ENCODE peak calls at places on chromosomes 7 and 10, in seven cellular contexts. A, B, M, P, L, H and I are unnamed samples.

GRCh38 chr10:79221110-79222051 is 125.9 kb upstream of the PPIF start:
- DNase-seq in A (peak; percentile 87), B (no peak), M (peak; percentile 85), P (no peak), L (peak; percentile 38), H (no peak), I (peak; percentile 76)

GRCh38 chr7:74713567-74713966 is 56.0 kb downstream of the GTF2I start:
- DNase-seq in A (no peak), B (no peak), M (no peak), P (no peak), L (no peak), H (no peak), I (no peak)

GRCh38 chr10:30387646-30388243 is 38.7 kb upstream of the MTPAP start:
- DNase-seq in A (no peak), B (peak; percentile 21), M (no peak), P (peak; percentile 35), L (no peak), H (no peak), I (no peak)

GRCh38 chr10:59175538-59176240 is 754 bp upstream of the PHYHIPL start:
- DNase-seq in A (peak; percentile 16), B (peak; percentile 8), M (peak; percentile 32), P (peak; percentile 40), L (no peak), H (no peak), I (peak; percentile 32)

GRCh38 chr7:82810558-82811259 is 352.0 kb downstream of the PCLO start:
- DNase-seq in A (peak; percentile 7), B (peak; percentile 63), M (no peak), P (peak; percentile 18), L (no peak), H (peak; percentile 62), I (no peak)

GRCh38 chr10:7107287-7107686 is 303.5 kb downstream of the SFMBT2 start:
- DNase-seq in A (no peak), B (no peak), M (no peak), P (no peak), L (no peak), H (no peak), I (no peak)

GRCh38 chr10:110273474-110273873 is 31.2 kb downstream of the SMNDC1 start:
- DNase-seq in A (peak; percentile 69), B (peak; percentile 10), M (peak; percentile 65), P (peak; percentile 39), L (peak; percentile 71), H (no peak), I (no peak)

GRCh38 chr10:15725603-15726002 is 5.9 kb upstream of the ITGA8 start:
- DNase-seq in A (peak; percentile 52), B (peak; percentile 53), M (no peak), P (peak; percentile 39), L (no peak), H (peak; percentile 63), I (no peak)

GRCh38 chr7:156612930-156613329 is 27.6 kb upstream of the RNF32 start:
- DNase-seq in A (no peak), B (no peak), M (no peak), P (no peak), L (no peak), H (no peak), I (no peak)

GRCh38 chr7:97174308-97174707 is 56.8 kb downstream of the SDHAF3 start:
- DNase-seq in A (no peak), B (no peak), M (no peak), P (no peak), L (no peak), H (no peak), I (no peak)

GRCh38 chr7:1733206-1733907 is 63.3 kb downstream of the ELFN1 start:
- DNase-seq in A (no peak), B (no peak), M (peak; percentile 76), P (no peak), L (no peak), H (no peak), I (no peak)

GRCh38 chr10:45235823-45236222 is 79.6 kb downstream of the OR13A1 start:
- DNase-seq in A (no peak), B (no peak), M (no peak), P (no peak), L (no peak), H (no peak), I (no peak)

GRCh38 chr7:99120503-99120902 is 23.4 kb downstream of the SMURF1 start:
- DNase-seq in A (no peak), B (no peak), M (no peak), P (no peak), L (no peak), H (no peak), I (no peak)

GRCh38 chr7:131507592-131508331 is 48.7 kb downstream of the PODXL start:
- DNase-seq in A (peak; percentile 84), B (peak; percentile 66), M (peak; percentile 92), P (peak; percentile 53), L (peak; percentile 91), H (peak; percentile 91), I (peak; percentile 87)

GRCh38 chr10:8346861-8347260 is 292.4 kb downstream of the GATA3 start:
- DNase-seq in A (no peak), B (no peak), M (no peak), P (no peak), L (no peak), H (no peak), I (no peak)

GRCh38 chr7:132709971-132710567 is 133.8 kb upstream of the PLXNA4 start:
- DNase-seq in A (peak; percentile 19), B (peak; percentile 25), M (no peak), P (peak; percentile 10), L (no peak), H (peak; percentile 82), I (peak; percentile 20)

GRCh38 chr10:84267503-84268126 is 22.8 kb downstream of the RGR start:
- DNase-seq in A (peak; percentile 24), B (peak; percentile 58), M (no peak), P (peak; percentile 13), L (no peak), H (peak; percentile 67), I (no peak)

GRCh38 chr10:132710746-132711617 is 75.0 kb downstream of the NKX6-2 start:
- DNase-seq in A (no peak), B (no peak), M (peak; percentile 31), P (no peak), L (no peak), H (no peak), I (peak; percentile 30)

GRCh38 chr10:123309740-123310139 is 155.5 kb downstream of the BUB3 start:
- DNase-seq in A (no peak), B (no peak), M (no peak), P (no peak), L (no peak), H (no peak), I (no peak)

GRCh38 chr10:83012866-83013265 is 1126.4 kb upstream of the GHITM start:
- DNase-seq in A (no peak), B (no peak), M (no peak), P (no peak), L (no peak), H (no peak), I (no peak)

GRCh38 chr7:12570148-12570528 is 382 bp upstream of the SCIN start:
- DNase-seq in A (no peak), B (no peak), M (no peak), P (no peak), L (no peak), H (no peak), I (no peak)

GRCh38 chr7:112182749-112183148 is 23.4 kb downstream of the DOCK4 start:
- DNase-seq in A (peak; percentile 35), B (no peak), M (peak; percentile 60), P (peak; percentile 38), L (no peak), H (no peak), I (no peak)

GRCh38 chr7:107441576-107442422 is 28.1 kb upstream of the GPR22 start:
- DNase-seq in A (no peak), B (no peak), M (no peak), P (no peak), L (no peak), H (no peak), I (no peak)

GRCh38 chr10:4767033-4767814 is 58.8 kb upstream of the AKR1E2 start:
- DNase-seq in A (no peak), B (peak; percentile 57), M (no peak), P (peak; percentile 3), L (no peak), H (peak; percentile 51), I (no peak)
- H3K27ac ChIP-seq in A (no peak overlapping the region), B (peak overlapping the region; percentile 72), M (peak overlapping the region; percentile 61), P (no peak overlapping the region), L (no peak overlapping the region), H (no peak overlapping the region), I (no peak overlapping the region)

DNA sequence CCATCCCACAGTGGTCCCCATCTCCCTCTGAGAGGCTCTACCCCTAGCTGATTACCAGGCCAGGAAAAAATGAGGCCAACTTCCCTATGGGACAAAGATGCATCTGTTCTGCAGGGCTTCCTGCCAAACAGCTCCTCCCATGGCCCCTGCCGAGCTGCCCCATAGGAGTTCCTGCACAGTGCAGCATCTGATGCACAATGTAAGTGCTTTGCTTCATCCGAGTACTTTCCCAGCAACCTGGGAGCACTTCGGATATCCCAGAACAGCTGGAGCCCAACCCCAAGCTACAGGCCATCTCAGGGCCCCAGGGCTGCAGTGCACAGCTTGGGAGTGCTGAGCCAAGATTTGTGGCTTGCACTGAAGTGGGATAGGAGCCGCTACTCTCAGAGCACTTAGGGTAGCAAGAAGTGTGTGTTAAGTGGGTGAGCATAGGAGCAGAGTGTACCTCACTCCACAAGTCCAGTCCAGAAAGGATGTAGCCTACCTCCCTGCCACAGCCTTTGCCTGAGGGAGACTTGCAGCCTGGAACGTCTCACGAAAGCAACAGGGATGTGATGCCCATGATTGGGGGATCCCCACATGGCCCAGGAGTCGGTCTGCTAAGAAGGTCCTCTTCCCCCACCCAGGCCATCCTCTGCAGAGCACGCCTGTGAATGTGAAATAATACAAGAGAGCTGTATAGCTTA is 209.6 kb upstream of the VWC2 start:
- DNase-seq in A (no peak), B (no peak), M (no peak), P (no peak), L (no peak), H (no peak), I (no peak)
- H3K27ac ChIP-seq in A (no peak overlapping the region), B (no peak overlapping the region), M (no peak overlapping the region), P (no peak overlapping the region), L (no peak overlapping the region), H (no peak overlapping the region), I (no peak overlapping the region)

GRCh38 chr10:14569274-14570060 is 205.2 kb downstream of the FAM107B start:
- DNase-seq in A (no peak), B (no peak), M (no peak), P (no peak), L (no peak), H (no peak), I (peak; percentile 62)
- H3K27ac ChIP-seq in A (no peak overlapping the region), B (peak overlapping the region; percentile 84), M (no peak overlapping the region), P (no peak overlapping the region), L (no peak overlapping the region), H (no peak overlapping the region), I (peak overlapping the region; percentile 13)

DNA sequence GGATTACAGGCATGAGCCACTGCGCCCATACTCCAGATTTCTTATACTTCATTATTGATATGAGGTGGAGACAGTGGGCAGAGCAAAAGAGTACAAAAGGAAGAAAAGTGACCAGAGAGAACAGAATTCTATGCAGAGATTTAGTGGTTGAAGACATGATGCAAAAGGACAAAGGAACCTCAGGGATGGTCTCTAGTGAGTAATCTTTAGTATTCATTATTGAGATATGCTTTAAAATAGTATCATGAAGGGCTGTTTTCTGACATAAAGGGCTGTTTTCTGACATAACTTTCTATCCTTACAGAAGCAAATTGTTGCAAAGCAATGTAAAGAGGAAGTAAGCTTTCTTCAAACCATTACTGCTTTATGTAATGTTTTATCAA is 81.1 kb upstream of the OIT3 start:
- DNase-seq in A (no peak), B (no peak), M (no peak), P (no peak), L (no peak), H (no peak), I (no peak)
- H3K27ac ChIP-seq in A (no peak overlapping the region), B (peak overlapping the region; percentile 30), M (no peak overlapping the region), P (no peak overlapping the region), L (no peak overlapping the region), H (no peak overlapping the region), I (no peak overlapping the region)

GRCh38 chr10:43120116-43120947 is 17.9 kb upstream of the CSGALNACT2 start:
- DNase-seq in A (no peak), B (no peak), M (peak; percentile 34), P (no peak), L (no peak), H (no peak), I (no peak)
- H3K27ac ChIP-seq in A (no peak overlapping the region), B (no peak overlapping the region), M (no peak overlapping the region), P (no peak overlapping the region), L (no peak overlapping the region), H (no peak overlapping the region), I (no peak overlapping the region)